ENCODE peak calls at places on chromosomes 12 and 14, in four cellular contexts. One of them, this sample, is unnamed.
A peak's percentile ranks its signal among the peaks of the same experiment; 100 is the strongest.

GRCh38 chr12:108587826-108588225 is 10.1 kb downstream of the TMEM119 start:
- DNase-seq in stimulated activated CD8-positive, alpha-beta memory T cell treated with anti-CD3 and anti-CD28 coated beads, Interleukin-7, amount 100 ng/mL, for 1 hour: no peak
- DNase-seq in CD4-positive, alpha-beta T cell: no peak
- DNase-seq in omental fat pad: no peak
- DNase-seq in this sample: no peak

GRCh38 chr12:14239350-14239934 is 126.0 kb upstream of the ATF7IP start:
- DNase-seq in stimulated activated CD8-positive, alpha-beta memory T cell treated with anti-CD3 and anti-CD28 coated beads, Interleukin-7, amount 100 ng/mL, for 1 hour: no peak
- DNase-seq in CD4-positive, alpha-beta T cell: peak; percentile 8
- DNase-seq in omental fat pad: no peak
- DNase-seq in this sample: no peak

GRCh38 chr12:100793182-100793581 is 1.4 kb upstream of the ANO4 start:
- DNase-seq in CD4-positive, alpha-beta T cell: no peak
- DNase-seq in omental fat pad: no peak
- DNase-seq in stimulated activated CD8-positive, alpha-beta memory T cell treated with anti-CD3 and anti-CD28 coated beads, Interleukin-7, amount 100 ng/mL, for 1 hour: no peak
- DNase-seq in this sample: no peak

GRCh38 chr14:76011959-76012802 is 26.6 kb downstream of the IFT43 start:
- DNase-seq in CD4-positive, alpha-beta T cell: no peak
- DNase-seq in omental fat pad: no peak
- DNase-seq in stimulated activated CD8-positive, alpha-beta memory T cell treated with anti-CD3 and anti-CD28 coated beads, Interleukin-7, amount 100 ng/mL, for 1 hour: no peak
- DNase-seq in this sample: no peak

GRCh38 chr12:70692681-70693288 is 55.6 kb upstream of the PTPRB start:
- DNase-seq in stimulated activated CD8-positive, alpha-beta memory T cell treated with anti-CD3 and anti-CD28 coated beads, Interleukin-7, amount 100 ng/mL, for 1 hour: no peak
- DNase-seq in CD4-positive, alpha-beta T cell: no peak
- DNase-seq in omental fat pad: no peak
- DNase-seq in this sample: no peak

GRCh38 chr14:55129086-55129427 is at the start of gene LGALS3:
- DNase-seq in CD4-positive, alpha-beta T cell: peak; percentile 21
- DNase-seq in stimulated activated CD8-positive, alpha-beta memory T cell treated with anti-CD3 and anti-CD28 coated beads, Interleukin-7, amount 100 ng/mL, for 1 hour: no peak
- DNase-seq in omental fat pad: peak; percentile 50
- DNase-seq in this sample: no peak

GRCh38 chr14:59123526-59123925 is 64.9 kb upstream of the DAAM1 start:
- DNase-seq in CD4-positive, alpha-beta T cell: no peak
- DNase-seq in stimulated activated CD8-positive, alpha-beta memory T cell treated with anti-CD3 and anti-CD28 coated beads, Interleukin-7, amount 100 ng/mL, for 1 hour: no peak
- DNase-seq in omental fat pad: no peak
- DNase-seq in this sample: no peak

GRCh38 chr14:68468437-68469207 is 324.2 kb downstream of the ZFP36L1 start:
- DNase-seq in omental fat pad: no peak
- DNase-seq in stimulated activated CD8-positive, alpha-beta memory T cell treated with anti-CD3 and anti-CD28 coated beads, Interleukin-7, amount 100 ng/mL, for 1 hour: no peak
- DNase-seq in CD4-positive, alpha-beta T cell: no peak
- DNase-seq in this sample: no peak

GRCh38 chr14:69886843-69887242 is 7.6 kb downstream of the SMOC1 start:
- DNase-seq in omental fat pad: no peak
- DNase-seq in CD4-positive, alpha-beta T cell: no peak
- DNase-seq in stimulated activated CD8-positive, alpha-beta memory T cell treated with anti-CD3 and anti-CD28 coated beads, Interleukin-7, amount 100 ng/mL, for 1 hour: no peak
- DNase-seq in this sample: no peak

GRCh38 chr12:71438670-71439361 is 782 bp upstream of the LGR5 start:
- DNase-seq in omental fat pad: no peak
- DNase-seq in CD4-positive, alpha-beta T cell: no peak
- DNase-seq in stimulated activated CD8-positive, alpha-beta memory T cell treated with anti-CD3 and anti-CD28 coated beads, Interleukin-7, amount 100 ng/mL, for 1 hour: no peak
- DNase-seq in this sample: no peak

GRCh38 chr12:113647048-113647447 is 175.4 kb upstream of the LHX5 start:
- DNase-seq in omental fat pad: no peak
- DNase-seq in CD4-positive, alpha-beta T cell: no peak
- DNase-seq in stimulated activated CD8-positive, alpha-beta memory T cell treated with anti-CD3 and anti-CD28 coated beads, Interleukin-7, amount 100 ng/mL, for 1 hour: no peak
- DNase-seq in this sample: no peak

GRCh38 chr12:48758186-48758585 is 30.7 kb downstream of the ADCY6 start:
- DNase-seq in stimulated activated CD8-positive, alpha-beta memory T cell treated with anti-CD3 and anti-CD28 coated beads, Interleukin-7, amount 100 ng/mL, for 1 hour: no peak
- DNase-seq in omental fat pad: no peak
- DNase-seq in CD4-positive, alpha-beta T cell: no peak
- DNase-seq in this sample: no peak

GRCh38 chr12:118124333-118124874 is 11.5 kb upstream of the PEBP1 start:
- DNase-seq in omental fat pad: no peak
- DNase-seq in stimulated activated CD8-positive, alpha-beta memory T cell treated with anti-CD3 and anti-CD28 coated beads, Interleukin-7, amount 100 ng/mL, for 1 hour: no peak
- DNase-seq in CD4-positive, alpha-beta T cell: no peak
- DNase-seq in this sample: no peak

GRCh38 chr12:109770104-109770860 is 56.7 kb downstream of the FAM222A start:
- DNase-seq in omental fat pad: no peak
- DNase-seq in stimulated activated CD8-positive, alpha-beta memory T cell treated with anti-CD3 and anti-CD28 coated beads, Interleukin-7, amount 100 ng/mL, for 1 hour: no peak
- DNase-seq in CD4-positive, alpha-beta T cell: no peak
- DNase-seq in this sample: no peak

GRCh38 chr12:45762185-45763110 is 32.9 kb downstream of the ARID2 start:
- DNase-seq in CD4-positive, alpha-beta T cell: no peak
- DNase-seq in stimulated activated CD8-positive, alpha-beta memory T cell treated with anti-CD3 and anti-CD28 coated beads, Interleukin-7, amount 100 ng/mL, for 1 hour: no peak
- DNase-seq in omental fat pad: no peak
- DNase-seq in this sample: no peak

GRCh38 chr14:101072945-101073597 is 169.5 kb upstream of the RTL1 start:
- DNase-seq in stimulated activated CD8-positive, alpha-beta memory T cell treated with anti-CD3 and anti-CD28 coated beads, Interleukin-7, amount 100 ng/mL, for 1 hour: no peak
- DNase-seq in omental fat pad: peak; percentile 34
- DNase-seq in CD4-positive, alpha-beta T cell: no peak
- DNase-seq in this sample: peak; percentile 66

GRCh38 chr12:19064713-19065112 is 64.8 kb upstream of the PLEKHA5 start:
- DNase-seq in CD4-positive, alpha-beta T cell: no peak
- DNase-seq in stimulated activated CD8-positive, alpha-beta memory T cell treated with anti-CD3 and anti-CD28 coated beads, Interleukin-7, amount 100 ng/mL, for 1 hour: no peak
- DNase-seq in omental fat pad: no peak
- DNase-seq in this sample: no peak

GRCh38 chr12:110124184-110124995 is at the start of gene IFT81:
- DNase-seq in stimulated activated CD8-positive, alpha-beta memory T cell treated with anti-CD3 and anti-CD28 coated beads, Interleukin-7, amount 100 ng/mL, for 1 hour: peak; percentile 95
- DNase-seq in omental fat pad: peak; percentile 88
- DNase-seq in CD4-positive, alpha-beta T cell: peak; percentile 96
- DNase-seq in this sample: peak; percentile 60

GRCh38 chr12:100798799-100799198 is 4.2 kb downstream of the ANO4 start:
- DNase-seq in CD4-positive, alpha-beta T cell: no peak
- DNase-seq in omental fat pad: no peak
- DNase-seq in stimulated activated CD8-positive, alpha-beta memory T cell treated with anti-CD3 and anti-CD28 coated beads, Interleukin-7, amount 100 ng/mL, for 1 hour: no peak
- DNase-seq in this sample: no peak